ENCODE peak calls at places on chromosomes 11 and 22, in five cellular contexts. T is OCI-M1, F is cardiac muscle cell, I is fibroblast of villous mesenchyme, N is NCI-H2171. Q is an unnamed sample.

GRCh38 chr11:114928260-114928870 is 250.0 kb downstream of the NXPE2 start:
- DNase-seq in T (no peak), F (no peak), I (no peak), N (peak; percentile 44), Q (no peak)

GRCh38 chr11:73152086-73152853 is 10.2 kb upstream of the FCHSD2 start:
- DNase-seq in T (no peak), F (no peak), I (no peak), N (no peak), Q (no peak)

GRCh38 chr22:27986937-27987336 is 67.9 kb upstream of the PITPNB start:
- DNase-seq in T (no peak), F (no peak), I (no peak), N (no peak), Q (no peak)

GRCh38 chr11:22670803-22671202 is 4.4 kb downstream of the GAS2 start:
- DNase-seq in T (peak; percentile 89), F (peak; percentile 14), I (no peak), N (no peak), Q (peak; percentile 20)

GRCh38 chr11:3126207-3126865 is 38.8 kb downstream of the OSBPL5 start:
- DNase-seq in T (no peak), F (no peak), I (no peak), N (no peak), Q (no peak)

GRCh38 chr11:69099193-69099592 is 50.5 kb downstream of the TPCN2 start:
- DNase-seq in T (no peak), F (no peak), I (no peak), N (no peak), Q (no peak)

GRCh38 chr11:65575568-65576231 is at the start of gene EHBP1L1:
- DNase-seq in T (peak; percentile 85), F (peak; percentile 65), I (peak; percentile 53), N (no peak), Q (peak; percentile 56)

GRCh38 chr22:16915711-16916110 is 90.5 kb upstream of the XKR3 start:
- DNase-seq in T (no peak), F (no peak), I (no peak), N (no peak), Q (no peak)

GRCh38 chr22:36587289-36588154 is 58.6 kb upstream of the EIF3D start:
- DNase-seq in T (no peak), F (peak; percentile 47), I (peak; percentile 54), N (no peak), Q (peak; percentile 25)

GRCh38 chr11:131441398-131441797 is 71.0 kb downstream of the NTM start:
- DNase-seq in T (no peak), F (no peak), I (no peak), N (no peak), Q (no peak)

GRCh38 chr11:65468874-65469333 is 29.9 kb upstream of the MALAT1 start:
- DNase-seq in T (peak; percentile 85), F (peak; percentile 53), I (peak; percentile 54), N (no peak), Q (no peak)

GRCh38 chr11:10317281-10317755 is 12.4 kb downstream of the ADM start:
- DNase-seq in T (no peak), F (no peak), I (no peak), N (no peak), Q (no peak)

GRCh38 chr11:612961-613300 is 2.8 kb downstream of the IRF7 start:
- DNase-seq in T (no peak), F (no peak), I (no peak), N (no peak), Q (no peak)

GRCh38 chr11:124717786-124718634 is 21.7 kb upstream of the NRGN start:
- DNase-seq in T (peak; percentile 37), F (peak; percentile 47), I (no peak), N (no peak), Q (peak; percentile 28)

GRCh38 chr11:58334708-58335107 is 24.2 kb downstream of the OR5B17 start:
- DNase-seq in T (no peak), F (peak; percentile 61), I (peak; percentile 69), N (no peak), Q (peak; percentile 67)

GRCh38 chr22:19494676-19495173 is 15.0 kb downstream of the CDC45 start:
- DNase-seq in T (no peak), F (no peak), I (no peak), N (no peak), Q (no peak)

GRCh38 chr11:75966546-75967287 is 151.7 kb downstream of the UVRAG start:
- DNase-seq in T (peak; percentile 80), F (peak; percentile 89), I (peak; percentile 92), N (no peak), Q (peak; percentile 88)

GRCh38 chr22:48572951-48573350 is 1254.7 kb downstream of the BRD1 start:
- DNase-seq in T (no peak), F (no peak), I (no peak), N (no peak), Q (no peak)

GRCh38 chr22:37054078-37054440 is 2.5 kb downstream of the KCTD17 start:
- DNase-seq in T (no peak), F (no peak), I (no peak), N (peak; percentile 83), Q (no peak)

GRCh38 chr11:8720868-8721739 is 38.5 kb downstream of the RPL27A start:
- DNase-seq in T (no peak), F (no peak), I (peak; percentile 36), N (no peak), Q (no peak)

GRCh38 chr22:40040927-40041326 is 46.2 kb downstream of the FAM83F start:
- DNase-seq in T (peak; percentile 81), F (peak; percentile 92), I (no peak), N (peak; percentile 93), Q (peak; percentile 27)

GRCh38 chr11:130206141-130206540 is 46.6 kb downstream of the ST14 start:
- DNase-seq in T (no peak), F (no peak), I (no peak), N (no peak), Q (no peak)

GRCh38 chr11:46391578-46392420 is at the start of gene CHRM4:
- DNase-seq in T (peak; percentile 80), F (peak; percentile 52), I (peak; percentile 64), N (peak; percentile 37), Q (peak; percentile 38)

GRCh38 chr11:59289356-59289755 is 69.3 kb upstream of the OR5AN1 start:
- DNase-seq in T (no peak), F (no peak), I (no peak), N (no peak), Q (no peak)

GRCh38 chr11:68804786-68805185 is 36.9 kb downstream of the CPT1A start:
- DNase-seq in T (no peak), F (no peak), I (no peak), N (no peak), Q (no peak)

GRCh38 chr22:20595461-20595860 is 88.1 kb downstream of the MED15 start:
- DNase-seq in T (no peak), F (no peak), I (no peak), N (no peak), Q (no peak)

GRCh38 chr11:57568330-57568766 is 876 bp upstream of the UBE2L6 start:
- DNase-seq in T (peak; percentile 91), F (peak; percentile 82), I (peak; percentile 78), N (no peak), Q (peak; percentile 64)

GRCh38 chr11:11044137-11044855 is 186.4 kb upstream of the ZBED5 start:
- DNase-seq in T (no peak), F (peak; percentile 15), I (no peak), N (no peak), Q (no peak)

GRCh38 chr11:81966340-81966739 is 767.3 kb downstream of the FAM181B start:
- DNase-seq in T (no peak), F (no peak), I (no peak), N (no peak), Q (no peak)

GRCh38 chr11:96136623-96137313 is 206.2 kb downstream of the MAML2 start:
- DNase-seq in T (no peak), F (peak; percentile 41), I (no peak), N (no peak), Q (no peak)

GRCh38 chr11:2266586-2267305 is 3.6 kb downstream of the ASCL2 start:
- DNase-seq in T (no peak), F (no peak), I (no peak), N (no peak), Q (no peak)